ENCODE peak calls at places on chromosome 20, in seven cellular contexts. U is heart left ventricle, A is A549, W is iPS DF 6.9, D is lung, K is SK-N-SH, O is stomach. J is an unnamed sample.

GRCh38 chr20:35768731-35769664 is 2.8 kb upstream of the PHF20 start:
- DNase-seq in U (peak), A (peak), W (peak), D (peak), K (peak), O (peak), J (peak)

GRCh38 chr20:6473197-6473596 is 294.3 kb upstream of the BMP2 start:
- DNase-seq in U (no peak), A (no peak), W (no peak), D (no peak), K (no peak), O (no peak), J (no peak)

GRCh38 chr20:35788796-35789195 is 17.0 kb downstream of the PHF20 start:
- DNase-seq in U (no peak), A (no peak), W (no peak), D (no peak), K (no peak), O (no peak), J (no peak)

GRCh38 chr20:33299111-33299603 is 16.1 kb downstream of the BPIFB1 start:
- DNase-seq in U (peak), A (peak), W (peak), D (peak), K (peak), O (peak), J (peak)

GRCh38 chr20:39233755-39234154 is 271.6 kb downstream of the DHX35 start:
- DNase-seq in U (no peak), A (no peak), W (no peak), D (no peak), K (no peak), O (no peak), J (no peak)

GRCh38 chr20:61531553-61532345 is 279.7 kb downstream of the CDH4 start:
- DNase-seq in U (no peak), A (no peak), W (no peak), D (no peak), K (no peak), O (no peak), J (no peak)

GRCh38 chr20:38201356-38201755 is 36.3 kb upstream of the TGM2 start:
- DNase-seq in U (no peak), A (peak), W (no peak), D (no peak), K (no peak), O (no peak), J (no peak)

GRCh38 chr20:47011984-47012383 is 117.3 kb downstream of the EYA2 start:
- DNase-seq in U (no peak), A (no peak), W (no peak), D (no peak), K (no peak), O (no peak), J (no peak)

DNA sequence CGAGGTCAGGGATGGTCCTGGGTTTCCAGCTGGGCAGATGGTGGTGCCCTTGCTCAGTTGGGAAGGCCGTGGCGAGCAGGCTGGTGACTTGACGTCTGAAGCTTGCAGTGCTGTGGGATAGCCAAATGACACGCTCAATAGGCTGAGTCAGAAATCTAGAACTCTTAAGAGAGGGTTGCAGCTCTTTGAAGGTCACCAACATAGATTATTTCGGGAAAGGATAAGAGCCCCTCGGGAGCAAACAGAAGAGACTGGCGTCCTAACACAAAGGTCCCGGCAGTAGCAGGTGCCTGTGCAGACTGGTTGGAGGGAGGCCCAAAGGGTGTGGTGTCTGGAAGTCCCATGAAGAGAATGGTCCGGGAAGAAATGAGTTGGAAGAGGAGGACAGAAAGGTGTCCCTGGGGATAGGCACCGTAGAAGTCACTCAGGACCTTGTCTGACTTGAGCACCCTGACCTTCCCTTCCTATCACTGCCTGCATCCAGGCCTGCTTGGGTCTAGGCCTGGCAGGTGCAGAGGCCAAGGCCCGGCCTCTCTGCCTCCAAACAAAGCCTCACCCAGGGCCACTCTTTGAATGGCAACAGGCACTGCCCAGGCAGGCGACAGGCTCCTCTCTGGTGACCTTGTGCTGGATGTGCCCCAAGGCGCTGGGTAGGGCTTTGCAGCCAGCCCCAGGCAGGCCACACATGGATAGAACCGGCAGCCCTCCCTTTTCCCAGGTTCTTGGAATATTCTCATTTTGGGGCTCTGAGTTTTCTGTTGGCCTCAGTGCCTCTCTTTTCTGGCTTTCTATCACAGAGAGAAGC is 18.6 kb downstream of the PKIG start:
- DNase-seq in U (peak), A (no peak), W (no peak), D (no peak), K (no peak), O (no peak), J (no peak)
- H3K4me3 ChIP-seq in U (no peak), A (no peak), W (no peak), D (no peak), K (no peak), O (no peak), J (no peak)

GRCh38 chr20:1376453-1377270 is 16.2 kb downstream of the FKBP1A start:
- DNase-seq in U (no peak), A (no peak), W (no peak), D (no peak), K (no peak), O (no peak), J (no peak)
- H3K27ac ChIP-seq in U (peak), A (no peak), W (no peak), D (peak), K (peak), O (peak), J (no peak)

GRCh38 chr20:34527016-34527415 is 10.8 kb downstream of the DYNLRB1 start:
- DNase-seq in U (no peak), A (no peak), W (no peak), D (no peak), K (no peak), O (no peak), J (no peak)

GRCh38 chr20:34524426-34524825 is 8.2 kb downstream of the DYNLRB1 start:
- DNase-seq in U (no peak), A (no peak), W (no peak), D (no peak), K (no peak), O (no peak), J (no peak)

GRCh38 chr20:34526466-34526865 is 10.2 kb downstream of the DYNLRB1 start:
- DNase-seq in U (no peak), A (no peak), W (no peak), D (no peak), K (no peak), O (no peak), J (no peak)

GRCh38 chr20:34525342-34525708 is 9.1 kb downstream of the DYNLRB1 start:
- DNase-seq in U (no peak), A (no peak), W (no peak), D (no peak), K (no peak), O (no peak), J (no peak)

GRCh38 chr20:34525709-34526416 is 9.6 kb downstream of the DYNLRB1 start:
- DNase-seq in U (peak), A (peak), W (no peak), D (peak), K (peak), O (peak), J (no peak)
- H3K4me3 ChIP-seq in U (no peak), A (peak), W (no peak), D (no peak), K (no peak), O (no peak), J (no peak)

GRCh38 chr20:41205313-41205712 is 68.0 kb downstream of the PLCG1 start:
- DNase-seq in U (peak), A (no peak), W (no peak), D (no peak), K (no peak), O (no peak), J (no peak)
- H3K27ac ChIP-seq in U (peak), A (no peak), W (no peak), D (no peak), K (no peak), O (no peak), J (no peak)

GRCh38 chr20:17580905-17581304 is 11.0 kb downstream of the DSTN start:
- DNase-seq in U (no peak), A (no peak), W (no peak), D (no peak), K (no peak), O (no peak), J (no peak)
- H3K4me3 ChIP-seq in U (no peak), A (no peak), W (no peak), D (no peak), K (no peak), O (no peak), J (no peak)

DNA sequence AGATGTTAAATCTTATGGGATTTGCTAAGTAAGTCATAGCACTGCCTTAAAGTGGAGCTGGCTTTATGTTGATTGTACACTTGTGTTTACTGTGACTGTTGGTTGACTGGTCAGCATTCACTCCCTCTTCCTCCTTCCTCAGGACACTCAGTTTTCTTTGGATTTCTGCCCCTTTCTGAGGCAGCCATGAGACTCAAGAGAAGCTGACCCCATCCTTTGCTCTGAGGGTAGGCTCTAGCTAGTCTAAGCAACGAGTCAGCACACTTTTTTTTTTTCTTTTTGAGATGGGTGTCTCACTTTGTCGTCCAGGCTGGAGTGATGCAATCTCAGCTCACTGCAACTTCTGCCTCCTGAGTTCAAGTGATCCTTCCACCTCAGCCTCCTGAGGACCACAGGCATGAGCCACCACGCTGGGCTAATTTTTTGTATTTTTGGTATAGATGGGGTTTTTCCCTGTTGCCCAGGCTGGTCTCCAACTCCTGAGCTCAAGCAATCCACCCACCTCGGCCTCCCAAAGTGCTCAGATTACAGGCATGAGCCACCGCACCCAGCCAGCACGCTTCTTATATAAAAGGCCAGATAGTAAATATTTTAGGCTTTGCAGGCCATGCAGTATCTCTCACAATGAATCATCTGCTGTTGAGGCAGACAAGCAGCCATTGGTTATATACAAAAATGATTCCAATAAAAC is 191.4 kb downstream of the NFATC2 start:
- DNase-seq in U (no peak), A (no peak), W (no peak), D (no peak), K (no peak), O (no peak), J (no peak)
- H3K27ac ChIP-seq in U (no peak), A (peak), W (no peak), D (no peak), K (peak), O (no peak), J (no peak)

DNA sequence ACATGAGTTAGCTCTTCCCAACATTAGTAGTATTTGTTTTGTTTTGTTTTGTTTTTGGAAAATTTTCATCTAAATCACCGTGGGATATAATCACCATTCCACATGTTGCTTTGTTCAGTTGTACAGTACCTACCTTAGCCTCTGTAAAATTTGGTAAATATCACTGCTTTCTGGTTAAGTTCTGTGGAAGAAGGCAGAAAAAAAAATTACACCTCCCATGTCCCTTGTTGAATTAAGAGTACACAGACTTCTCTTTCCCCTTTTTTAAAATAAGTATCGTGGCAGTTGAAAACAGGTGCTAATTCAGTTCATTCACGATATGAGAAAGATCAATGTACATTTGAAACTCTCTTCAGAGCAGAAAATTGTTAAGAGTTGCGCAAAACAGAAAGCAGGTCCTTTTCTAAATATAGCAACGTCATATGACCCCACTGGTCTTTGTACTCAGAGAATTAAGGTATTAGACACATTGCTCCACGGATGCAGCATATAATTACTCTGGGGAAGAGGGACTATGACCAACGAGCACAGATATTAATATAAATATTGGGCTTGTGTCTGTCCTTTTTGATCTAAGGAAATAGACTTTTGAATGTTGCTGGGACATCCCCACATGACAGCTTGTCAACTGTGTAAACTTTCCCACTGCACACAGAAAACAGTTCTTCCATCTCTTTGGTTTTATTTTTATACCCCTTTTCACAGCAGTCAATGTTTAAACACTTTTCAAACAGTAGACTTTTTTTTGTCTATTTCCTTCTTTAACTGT is 58.6 kb upstream of the ZNF217 start:
- DNase-seq in U (no peak), A (peak), W (no peak), D (no peak), K (no peak), O (no peak), J (no peak)
- H3K4me3 ChIP-seq in U (no peak), A (no peak), W (no peak), D (no peak), K (no peak), O (no peak), J (peak)

GRCh38 chr20:48750941-48751620 is 76.7 kb downstream of the PREX1 start:
- DNase-seq in U (peak), A (no peak), W (peak), D (peak), K (peak), O (peak), J (peak)
- H3K27ac ChIP-seq in U (peak), A (no peak), W (no peak), D (peak), K (no peak), O (peak), J (peak)

DNA sequence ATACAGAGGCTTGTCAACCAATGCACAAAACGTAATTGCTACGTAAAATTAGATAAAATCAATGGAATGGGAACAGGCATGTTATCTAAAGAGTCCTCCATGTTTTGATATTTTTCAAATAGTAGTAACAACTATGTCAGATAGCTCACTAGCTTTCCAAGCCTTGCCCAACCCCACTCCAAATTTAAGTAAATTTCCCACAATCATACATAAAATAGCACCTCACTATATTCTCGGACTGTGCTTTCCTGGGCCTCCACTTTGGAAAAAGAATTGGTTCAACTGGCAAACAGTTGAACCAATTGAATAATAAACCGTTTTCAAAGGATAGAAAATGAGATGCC is 3.6 kb downstream of the HAO1 start:
- DNase-seq in U (no peak), A (no peak), W (no peak), D (no peak), K (no peak), O (no peak), J (no peak)
- H3K4me3 ChIP-seq in U (no peak), A (no peak), W (no peak), D (no peak), K (no peak), O (no peak), J (no peak)

J was measured in CD8-positive, alpha-beta memory T cell.